ENCODE peak calls at places on chromosomes 7 and 10, in six cellular contexts. F, G, D, P, B and X are unnamed samples.

GRCh38 chr10:118753331-118753730 is 1.4 kb downstream of the CACUL1 start:
- DNase-seq in D (no peak), F (no peak), B (no peak), P (peak), G (no peak), X (no peak)

GRCh38 chr10:68153473-68154210 is 44.4 kb downstream of the MYPN start:
- DNase-seq in F (peak), B (peak), D (no peak), P (peak), G (peak), X (no peak)

GRCh38 chr10:51144161-51144781 is 70.0 kb downstream of the PRKG1 start:
- DNase-seq in G (no peak), P (no peak), D (no peak), F (no peak), B (no peak), X (no peak)

GRCh38 chr7:137454169-137455166 is 110.9 kb upstream of the PTN start:
- DNase-seq in P (peak), G (peak), B (peak), F (peak), D (peak), X (no peak)

GRCh38 chr10:103949728-103950127 is 17.2 kb upstream of the SLK start:
- DNase-seq in B (no peak), P (no peak), F (no peak), G (no peak), D (no peak), X (no peak)

GRCh38 chr10:129877773-129878371 is 86.2 kb downstream of the EBF3 start:
- DNase-seq in F (peak), G (peak), D (peak), P (no peak), B (peak), X (no peak)

GRCh38 chr10:61784354-61785131 is 117.0 kb upstream of the ARID5B start:
- DNase-seq in F (no peak), G (no peak), B (no peak), D (peak), P (no peak), X (no peak)

GRCh38 chr7:41921453-41921912 is 218.6 kb upstream of the INHBA start:
- DNase-seq in D (no peak), P (peak), F (no peak), B (no peak), G (no peak), X (no peak)

GRCh38 chr7:18408461-18408860 is 87.1 kb upstream of the HDAC9 start:
- DNase-seq in F (no peak), G (no peak), B (no peak), D (no peak), P (peak), X (no peak)

GRCh38 chr10:96275685-96276418 is 4.5 kb upstream of the BLNK start:
- DNase-seq in D (no peak), G (no peak), F (no peak), B (no peak), P (no peak), X (no peak)

GRCh38 chr7:135512135-135512887 is 2.4 kb upstream of the CNOT4 start:
- DNase-seq in B (peak), D (peak), F (peak), G (peak), P (peak), X (peak)

GRCh38 chr7:101442426-101443070 is 79.9 kb downstream of the COL26A1 start:
- DNase-seq in P (no peak), D (no peak), F (peak), B (no peak), G (no peak), X (no peak)

GRCh38 chr7:113629244-113629643 is 289.6 kb downstream of the PPP1R3A start:
- DNase-seq in B (no peak), D (no peak), P (peak), G (no peak), F (no peak), X (no peak)

GRCh38 chr7:1844956-1845390 is 174.9 kb downstream of the ELFN1 start:
- DNase-seq in G (no peak), P (no peak), F (peak), D (peak), B (no peak), X (no peak)

GRCh38 chr10:132918617-132919373 is 23.6 kb downstream of the CFAP46 start:
- DNase-seq in G (no peak), B (no peak), P (no peak), F (no peak), D (no peak), X (no peak)

GRCh38 chr10:35274511-35275060 is 61.7 kb upstream of the CCNY start:
- DNase-seq in G (no peak), B (no peak), F (no peak), P (no peak), D (no peak), X (no peak)

GRCh38 chr10:130171196-130171595 is 35.0 kb downstream of the GLRX3 start:
- DNase-seq in G (no peak), F (no peak), P (no peak), B (no peak), D (no peak), X (no peak)

GRCh38 chr7:93894966-93895650 is 4.6 kb upstream of the TFPI2 start:
- DNase-seq in G (no peak), F (no peak), P (no peak), D (no peak), B (no peak), X (no peak)

GRCh38 chr7:38492010-38492409 is 139.2 kb downstream of the AMPH start:
- DNase-seq in P (no peak), B (peak), F (no peak), G (no peak), D (no peak), X (no peak)

GRCh38 chr7:131103997-131104396 is 223.7 kb upstream of the MKLN1 start:
- DNase-seq in P (peak), G (no peak), B (no peak), D (no peak), F (no peak), X (no peak)

GRCh38 chr10:130160775-130161174 is 24.6 kb downstream of the GLRX3 start:
- DNase-seq in P (peak), B (peak), G (no peak), D (no peak), F (no peak), X (no peak)

GRCh38 chr7:91182819-91183405 is 81.3 kb upstream of the FZD1 start:
- DNase-seq in B (no peak), G (no peak), P (peak), F (no peak), D (no peak), X (no peak)

GRCh38 chr10:11014671-11015141 is 3.0 kb upstream of the CELF2 start:
- DNase-seq in F (no peak), D (no peak), G (no peak), B (no peak), P (no peak), X (no peak)

GRCh38 chr7:142583424-142583823 is 165.8 kb upstream of the PRSS1 start:
- DNase-seq in G (no peak), D (no peak), F (peak), B (peak), P (peak), X (peak)

GRCh38 chr7:94393251-94393758 is 1.4 kb upstream of the COL1A2 start:
- DNase-seq in P (peak), D (no peak), F (no peak), G (no peak), B (no peak), X (no peak)

GRCh38 chr10:116891208-116891607 is 41.9 kb downstream of the ENO4 start:
- DNase-seq in G (no peak), P (peak), D (no peak), B (no peak), F (peak), X (no peak)

GRCh38 chr10:26274391-26274790 is 57.8 kb downstream of the GAD2 start:
- DNase-seq in G (no peak), B (no peak), F (no peak), P (no peak), D (no peak), X (no peak)

GRCh38 chr10:112140110-112140755 is 43.3 kb downstream of the GPAM start:
- DNase-seq in F (peak), P (peak), B (peak), G (peak), D (peak), X (peak)

GRCh38 chr10:46557319-46558140 is 1.1 kb upstream of the GPRIN2 start:
- DNase-seq in B (no peak), G (no peak), D (no peak), P (no peak), F (no peak), X (no peak)

GRCh38 chr7:83105948-83106347 is 56.7 kb downstream of the PCLO start:
- DNase-seq in D (no peak), G (no peak), B (no peak), P (no peak), F (no peak), X (no peak)

GRCh38 chr10:123974406-123974805 is 82.8 kb upstream of the CPXM2 start:
- DNase-seq in F (no peak), B (peak), D (peak), G (no peak), P (peak), X (no peak)

GRCh38 chr7:69717221-69717620 is 118.9 kb downstream of the AUTS2 start:
- DNase-seq in P (no peak), F (no peak), B (no peak), G (no peak), D (no peak), X (no peak)

GRCh38 chr7:131003634-131004033 is 269.6 kb upstream of the KLF14 start:
- DNase-seq in G (no peak), F (no peak), P (no peak), B (no peak), D (no peak), X (no peak)

DNA sequence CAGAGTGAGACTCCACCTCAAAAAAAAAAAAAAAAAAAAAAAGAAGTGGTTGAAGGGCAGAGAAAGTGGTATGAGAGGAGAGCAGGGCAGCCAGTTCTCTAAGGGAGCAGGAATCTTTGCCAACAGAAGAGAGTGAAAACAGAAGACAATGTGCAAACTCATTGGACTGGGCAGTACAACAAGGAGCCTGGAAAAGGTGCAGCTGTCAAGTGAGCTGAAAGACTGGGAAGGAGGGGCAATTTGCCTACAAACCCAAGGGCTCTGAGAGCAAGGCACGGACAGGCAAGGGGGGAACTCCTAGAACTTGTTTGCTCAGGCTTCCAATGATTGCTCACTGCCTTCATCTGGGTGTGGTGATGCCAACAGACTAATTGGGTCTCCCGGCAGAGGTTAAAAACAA is 9.5 kb downstream of the ACTR1A start:
- DNase-seq in D (no peak), F (no peak), G (no peak), P (no peak), B (no peak), X (no peak)
- TF ChIP-seq RFX5 in D (no peak), F (no peak), G (no peak), P (no peak), B (no peak), X (no peak)

GRCh38 chr10:6203331-6204062 is 765 bp downstream of the PFKFB3 start:
- DNase-seq in B (peak), P (peak), G (no peak), D (peak), F (peak), X (no peak)
- TF ChIP-seq SMC3 in B (no peak), P (no peak), G (no peak), D (no peak), F (no peak), X (peak)

GRCh38 chr7:155169498-155170065 is 99.5 kb downstream of the HTR5A start:
- DNase-seq in B (no peak), G (no peak), F (no peak), P (no peak), D (no peak), X (no peak)
- TF ChIP-seq RFX5 in B (no peak), G (no peak), F (no peak), P (no peak), D (no peak), X (no peak)

GRCh38 chr7:76069238-76069638 is 21.3 kb downstream of the MDH2 start:
- DNase-seq in P (peak), F (peak), G (no peak), B (peak), D (peak), X (no peak)
- TF ChIP-seq SMC3 in P (peak), F (peak), G (no peak), B (peak), D (peak), X (no peak)

GRCh38 chr10:78286186-78286585 is 252.5 kb downstream of the RPS24 start:
- DNase-seq in P (no peak), G (no peak), B (no peak), D (peak), F (peak), X (no peak)
- TF ChIP-seq RFX5 in P (no peak), G (no peak), B (no peak), D (no peak), F (no peak), X (no peak)

GRCh38 chr10:36531621-36532020 is 593.8 kb upstream of the ANKRD30A start:
- DNase-seq in G (no peak), D (no peak), F (no peak), B (no peak), P (peak), X (no peak)

GRCh38 chr10:36534471-36535002 is 590.9 kb upstream of the ANKRD30A start:
- DNase-seq in B (peak), D (no peak), G (no peak), P (peak), F (no peak), X (no peak)

GRCh38 chr10:36538945-36539586 is 586.3 kb upstream of the ANKRD30A start:
- DNase-seq in D (no peak), B (peak), P (peak), G (no peak), F (no peak), X (no peak)

DNA sequence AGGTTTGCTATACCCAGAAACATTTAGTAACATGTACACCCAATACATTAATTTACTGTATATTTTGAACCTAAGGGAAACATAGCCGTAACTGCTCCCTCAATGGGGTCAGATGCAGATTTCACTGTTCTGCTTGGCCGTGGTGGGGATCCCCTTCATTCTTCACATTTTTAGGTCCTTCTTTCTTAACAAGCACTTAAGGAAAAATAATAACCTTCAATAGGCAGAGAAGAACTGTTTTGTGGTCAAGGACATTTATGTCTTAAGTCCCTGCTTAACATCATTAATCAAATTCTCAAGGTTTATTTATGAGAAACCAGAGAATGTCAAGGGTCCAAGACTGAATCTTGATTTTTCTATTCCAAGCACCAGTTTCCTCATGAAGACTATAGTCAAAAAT is 592.1 kb upstream of the ANKRD30A start:
- DNase-seq in F (no peak), G (no peak), D (no peak), B (no peak), P (no peak), X (no peak)
- TF ChIP-seq SMC3 in F (no peak), G (no peak), D (no peak), B (no peak), P (no peak), X (no peak)

GRCh38 chr10:97763947-97764346 is 7.9 kb downstream of the SFRP5 start:
- DNase-seq in B (no peak), D (no peak), F (no peak), P (no peak), G (no peak), X (no peak)

GRCh38 chr10:97762056-97762455 is 9.7 kb downstream of the SFRP5 start:
- DNase-seq in F (no peak), D (no peak), P (no peak), G (no peak), B (no peak), X (no peak)

GRCh38 chr10:97761331-97761865 is 10.4 kb downstream of the SFRP5 start:
- DNase-seq in B (no peak), P (no peak), G (no peak), D (no peak), F (no peak), X (no peak)

GRCh38 chr10:97763411-97763810 is 8.4 kb downstream of the SFRP5 start:
- DNase-seq in P (no peak), G (no peak), D (no peak), B (no peak), F (no peak), X (no peak)

GRCh38 chr10:97762816-97763215 is 9.0 kb downstream of the SFRP5 start:
- DNase-seq in B (no peak), D (no peak), F (no peak), G (peak), P (no peak), X (no peak)
- TF ChIP-seq RFX5 in B (no peak), D (no peak), F (no peak), G (no peak), P (no peak), X (no peak)

GRCh38 chr10:24727811-24728210 is 4.1 kb upstream of the ARHGAP21 start:
- DNase-seq in B (peak), F (no peak), P (no peak), G (no peak), D (no peak), X (no peak)
- TF ChIP-seq SMC3 in B (peak), F (peak), P (peak), G (no peak), D (peak), X (peak)